ENCODE peak calls at places on chromosomes 1 and 21, in six cellular contexts. Y, K, N, A, J and I are unnamed samples.

GRCh38 chr1:234256359-234256758 is 116.9 kb upstream of the COA6 start:
- DNase-seq in Y (no peak), K (peak), N (no peak), A (no peak), J (no peak), I (peak)

GRCh38 chr1:53047737-53048344 is 14.2 kb upstream of the PODN start:
- DNase-seq in Y (no peak), K (peak), N (no peak), A (no peak), J (peak), I (no peak)

GRCh38 chr1:66809736-66810326 is 8.8 kb upstream of the INSL5 start:
- DNase-seq in Y (no peak), K (peak), N (no peak), A (no peak), J (peak), I (no peak)

GRCh38 chr1:177802304-177802703 is 167.6 kb downstream of the SEC16B start:
- DNase-seq in Y (no peak), K (no peak), N (no peak), A (no peak), J (no peak), I (no peak)

GRCh38 chr1:118928739-118929554 is 59.2 kb downstream of the TBX15 start:
- DNase-seq in Y (peak), K (peak), N (no peak), A (no peak), J (peak), I (no peak)

GRCh38 chr21:35323947-35324346 is 274.8 kb upstream of the RUNX1 start:
- DNase-seq in Y (no peak), K (no peak), N (no peak), A (no peak), J (peak), I (no peak)

GRCh38 chr1:173161510-173162221 is 45.5 kb downstream of the TNFSF4 start:
- DNase-seq in Y (no peak), K (peak), N (no peak), A (no peak), J (peak), I (no peak)

GRCh38 chr1:229562686-229563085 is 4.2 kb upstream of the ABCB10 start:
- DNase-seq in Y (no peak), K (no peak), N (no peak), A (no peak), J (peak), I (no peak)

GRCh38 chr1:210310562-210310961 is 18.1 kb upstream of the HHAT start:
- DNase-seq in Y (no peak), K (no peak), N (no peak), A (no peak), J (no peak), I (no peak)

GRCh38 chr1:64572222-64572900 is 102.4 kb downstream of the CACHD1 start:
- DNase-seq in Y (no peak), K (no peak), N (no peak), A (no peak), J (no peak), I (peak)

GRCh38 chr1:38783659-38784229 is 75.8 kb downstream of the RRAGC start:
- DNase-seq in Y (no peak), K (no peak), N (no peak), A (no peak), J (no peak), I (no peak)

GRCh38 chr1:78839704-78840277 is 166.7 kb downstream of the ADGRL4 start:
- DNase-seq in Y (peak), K (peak), N (no peak), A (no peak), J (peak), I (no peak)

GRCh38 chr1:153626477-153626928 is 802 bp downstream of the S100A13 start:
- DNase-seq in Y (no peak), K (no peak), N (no peak), A (no peak), J (no peak), I (no peak)
- H2AFZ ChIP-seq in Y (peak), K (peak), N (no peak), A (no peak), J (no peak), I (no peak)

GRCh38 chr1:150622219-150622975 is 7.0 kb downstream of the ENSA start:
- DNase-seq in Y (no peak), K (no peak), N (no peak), A (no peak), J (no peak), I (peak)

GRCh38 chr1:150628766-150629114 is 672 bp downstream of the ENSA start:
- DNase-seq in Y (no peak), K (no peak), N (no peak), A (no peak), J (no peak), I (no peak)

GRCh38 chr1:150629115-150629928 is at the start of gene ENSA:
- DNase-seq in Y (peak), K (peak), N (peak), A (peak), J (peak), I (peak)

GRCh38 chr1:150626150-150626549 is 3.3 kb downstream of the ENSA start:
- DNase-seq in Y (no peak), K (no peak), N (no peak), A (no peak), J (no peak), I (no peak)

GRCh38 chr1:150627821-150628410 is 1.5 kb downstream of the ENSA start:
- DNase-seq in Y (no peak), K (no peak), N (no peak), A (no peak), J (no peak), I (no peak)
- H3K4ac ChIP-seq in Y (no peak), K (no peak), N (peak), A (no peak), J (no peak), I (no peak)

DNA sequence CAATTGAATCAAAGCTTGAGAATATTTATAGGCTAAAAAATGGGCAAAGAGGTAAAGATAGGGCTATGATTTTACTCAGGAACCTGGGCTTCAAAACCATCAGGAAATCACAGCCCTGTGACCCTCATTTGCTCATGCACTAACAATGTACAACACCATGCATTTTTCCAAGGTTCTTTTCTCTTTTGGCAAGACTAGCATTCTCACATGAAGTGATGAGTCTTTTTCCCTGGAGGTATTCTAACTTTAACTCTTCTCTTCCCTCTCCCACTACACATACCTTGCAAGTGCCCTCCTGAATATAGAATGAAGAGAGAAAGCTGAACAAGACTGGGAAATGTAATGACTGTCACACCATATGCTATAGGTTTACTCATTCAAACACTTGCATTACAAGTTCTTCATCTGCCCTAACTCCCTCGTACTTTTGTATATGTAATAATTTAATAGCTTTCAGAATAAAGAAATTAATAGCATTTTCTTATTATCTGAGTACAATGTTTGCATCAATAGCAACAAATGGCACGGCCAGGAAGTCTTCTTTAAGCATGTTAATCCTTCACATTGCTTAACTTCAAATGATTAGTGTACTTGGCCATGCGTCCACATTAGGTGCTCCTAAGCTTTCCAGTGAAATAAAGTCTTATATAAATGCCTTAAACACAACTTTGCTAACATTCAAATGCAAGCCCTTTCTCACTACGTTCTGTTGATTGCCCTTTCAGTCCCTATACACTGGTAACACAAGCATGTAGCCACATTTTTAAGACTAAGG is 1.8 kb downstream of the NIBAN1 start:
- DNase-seq in Y (no peak), K (peak), N (no peak), A (no peak), J (peak), I (no peak)
- H2AFZ ChIP-seq in Y (no peak), K (no peak), N (no peak), A (no peak), J (no peak), I (no peak)

DNA sequence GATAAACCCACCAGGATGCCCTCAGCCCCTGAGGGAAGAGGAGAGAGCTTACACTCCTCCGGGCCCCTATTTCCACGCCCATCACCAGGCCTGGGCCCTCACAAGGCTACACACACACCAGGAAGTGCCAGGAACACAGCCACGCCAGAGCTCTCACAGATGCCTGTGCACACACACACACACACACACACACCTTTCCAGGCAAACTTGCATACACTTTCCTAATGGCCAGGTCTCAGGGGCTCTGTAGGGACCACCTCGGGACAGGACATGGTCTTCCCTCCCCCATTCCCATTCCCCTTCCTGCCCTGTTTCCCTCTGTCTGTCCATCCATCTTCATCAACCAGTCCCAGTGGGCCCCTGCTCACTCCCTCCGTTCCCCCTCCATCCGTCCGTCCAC is 9.7 kb upstream of the EPHA2 start:
- DNase-seq in Y (no peak), K (no peak), N (no peak), A (no peak), J (no peak), I (no peak)
- H3K4ac ChIP-seq in Y (no peak), K (peak), N (no peak), A (no peak), J (peak), I (no peak)

DNA sequence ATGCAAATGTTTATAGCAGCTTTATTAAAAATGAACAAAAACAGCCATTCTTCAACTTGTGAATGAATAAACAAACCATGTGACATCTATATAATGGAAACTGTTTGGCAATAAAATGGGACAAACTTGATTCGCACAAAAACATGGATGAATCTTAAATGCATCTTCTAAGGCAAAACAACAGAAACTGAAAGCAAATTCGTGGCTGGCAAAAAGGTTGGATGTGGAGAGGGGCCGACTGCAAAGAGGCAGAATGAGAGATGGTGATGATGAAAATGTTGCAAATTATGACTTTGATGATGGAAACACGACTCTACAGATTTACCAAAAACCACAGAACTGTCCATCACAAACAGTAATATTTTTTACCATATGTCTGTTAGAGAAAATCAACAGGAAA is 327.0 kb upstream of the NR5A2 start:
- DNase-seq in Y (no peak), K (no peak), N (no peak), A (no peak), J (no peak), I (no peak)
- H2AFZ ChIP-seq in Y (no peak), K (no peak), N (no peak), A (no peak), J (no peak), I (no peak)

DNA sequence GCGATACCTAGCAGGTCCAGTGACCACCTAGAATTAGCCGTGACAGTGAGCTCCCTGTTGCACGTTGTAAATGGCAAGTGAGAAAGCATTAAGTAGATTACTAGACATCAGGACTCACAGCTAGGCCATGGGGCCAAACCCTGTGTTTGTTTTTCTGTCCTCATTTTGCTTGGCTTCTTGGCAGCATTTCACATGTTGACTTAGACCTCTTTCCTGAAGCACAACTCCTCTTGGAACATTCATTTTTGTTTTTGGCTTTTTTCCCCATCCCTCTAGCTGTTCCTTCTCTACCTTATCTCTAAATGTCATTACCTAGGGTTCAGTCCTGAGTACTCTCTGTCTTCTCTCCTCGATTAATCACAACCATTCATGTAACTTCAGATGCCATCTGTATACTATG is 16.9 kb upstream of the PTPN14 start:
- DNase-seq in Y (no peak), K (peak), N (no peak), A (no peak), J (no peak), I (no peak)
- H3K4ac ChIP-seq in Y (no peak), K (peak), N (no peak), A (no peak), J (no peak), I (no peak)

GRCh38 chr1:24694380-24694843 is 50.8 kb upstream of the CLIC4 start:
- DNase-seq in Y (no peak), K (peak), N (peak), A (no peak), J (peak), I (no peak)
- H2AFZ ChIP-seq in Y (no peak), K (peak), N (no peak), A (no peak), J (no peak), I (no peak)

GRCh38 chr1:109824349-109825115 is 60.8 kb upstream of the EPS8L3 start:
- DNase-seq in Y (no peak), K (no peak), N (no peak), A (no peak), J (no peak), I (no peak)

GRCh38 chr1:109822749-109823542 is 59.2 kb upstream of the EPS8L3 start:
- DNase-seq in Y (no peak), K (no peak), N (no peak), A (no peak), J (no peak), I (peak)

GRCh38 chr1:109821831-109822745 is 58.4 kb upstream of the EPS8L3 start:
- DNase-seq in Y (no peak), K (peak), N (peak), A (no peak), J (peak), I (peak)

GRCh38 chr1:109825774-109826173 is 62.1 kb upstream of the EPS8L3 start:
- DNase-seq in Y (no peak), K (no peak), N (no peak), A (no peak), J (no peak), I (no peak)

DNA sequence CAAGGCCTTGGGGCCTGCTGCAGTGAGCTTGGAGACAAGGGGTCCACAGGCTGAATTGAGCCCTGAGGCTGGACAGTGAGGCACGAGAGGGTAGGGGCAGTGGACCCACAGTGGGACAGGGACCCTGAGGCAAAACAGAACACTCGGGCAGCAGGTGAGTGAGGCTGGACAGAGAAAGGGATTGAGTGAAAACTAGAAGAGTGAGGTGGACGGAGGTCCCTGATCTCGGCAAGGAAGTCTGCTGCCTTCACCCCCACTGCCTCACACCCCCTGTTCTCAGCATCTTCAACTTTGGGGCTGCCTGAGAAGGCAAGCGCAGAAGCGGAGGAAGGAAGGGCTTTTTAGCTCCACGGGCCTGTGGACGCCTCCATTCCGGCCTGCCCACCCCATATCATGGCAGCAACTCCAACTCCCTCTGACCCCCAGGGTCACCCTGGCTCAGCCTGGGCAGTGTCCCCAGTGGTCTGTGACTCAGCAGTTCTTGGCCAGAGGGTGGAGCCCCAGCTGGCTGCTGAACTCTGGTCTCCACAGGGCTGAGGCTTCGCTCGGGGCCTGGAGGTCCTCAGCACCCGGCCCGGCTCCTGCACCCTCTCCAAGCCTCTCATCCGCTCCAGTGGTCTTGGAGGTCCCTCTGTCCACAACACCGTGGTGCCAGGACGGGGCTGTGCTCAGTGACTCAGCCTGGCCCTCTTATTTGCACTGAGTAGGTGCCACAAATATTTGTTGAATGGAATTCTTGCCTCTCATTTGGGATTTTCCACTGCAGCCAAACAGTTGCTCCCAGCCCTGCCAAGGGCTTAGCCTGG is 60.0 kb upstream of the EPS8L3 start:
- DNase-seq in Y (no peak), K (no peak), N (no peak), A (no peak), J (peak), I (no peak)
- H3K4ac ChIP-seq in Y (no peak), K (peak), N (no peak), A (peak), J (peak), I (no peak)

GRCh38 chr1:232369912-232370311 is 260.0 kb downstream of the SIPA1L2 start:
- DNase-seq in Y (no peak), K (no peak), N (no peak), A (no peak), J (no peak), I (no peak)
- H2AFZ ChIP-seq in Y (no peak), K (no peak), N (no peak), A (no peak), J (no peak), I (no peak)